ENCODE peak calls at places on chromosome 6, in eight cellular contexts. C is HL-60; K is glomerular endothelial cell; N is T-cell; H is A549; M is stimulated activated naive B cell treated with anti-CD40 and anti-IgM and Interleukin-4, amounts not matched to agents 10 μg/mL and 1 μg/mL and 100 μg/mL, for 72 hours; B is heart left ventricle; L is tibial artery. S is an unnamed sample.

GRCh38 chr6:135627092-135627715 is 129.7 kb upstream of the AHI1 start:
- DNase-seq in C (no peak), K (no peak), H (peak; percentile 12), M (no peak), N (no peak), B (no peak), L (no peak), S (no peak)

GRCh38 chr6:71855406-71855805 is 30.9 kb upstream of the RIMS1 start:
- DNase-seq in L (no peak), B (no peak), N (no peak), K (no peak), H (no peak), C (no peak), M (no peak), S (no peak)

GRCh38 chr6:141963543-141964295 is 169.0 kb upstream of the GJE1 start:
- DNase-seq in L (no peak), K (no peak), C (no peak), B (no peak), M (no peak), H (no peak), N (no peak), S (no peak)

GRCh38 chr6:11729083-11729482 is 49.5 kb downstream of the ADTRP start:
- DNase-seq in N (peak; percentile 56), L (no peak), K (no peak), M (no peak), C (no peak), B (no peak), H (no peak), S (no peak)

GRCh38 chr6:144259988-144260387 is 25.1 kb upstream of the UTRN start:
- DNase-seq in M (no peak), B (no peak), N (no peak), K (no peak), H (no peak), L (no peak), C (no peak), S (no peak)

GRCh38 chr6:81612136-81612535 is 140.3 kb downstream of the TENT5A start:
- DNase-seq in H (no peak), M (no peak), K (no peak), B (no peak), L (no peak), N (no peak), C (no peak), S (no peak)

GRCh38 chr6:14544689-14545088 is 427.1 kb downstream of the CD83 start:
- DNase-seq in C (no peak), B (no peak), K (no peak), N (no peak), L (no peak), H (no peak), M (no peak), S (no peak)

GRCh38 chr6:148044261-148044731 is 298.3 kb upstream of the SASH1 start:
- DNase-seq in B (no peak), C (no peak), N (no peak), K (no peak), M (no peak), L (no peak), H (no peak), S (no peak)

GRCh38 chr6:158737710-158738615 is 81.2 kb downstream of the EZR start:
- DNase-seq in C (peak; percentile 18), M (no peak), H (peak; percentile 47), K (no peak), L (no peak), N (no peak), B (no peak), S (no peak)

GRCh38 chr6:149960488-149960887 is 3.3 kb upstream of the ULBP1 start:
- DNase-seq in H (no peak), L (no peak), K (no peak), B (no peak), M (no peak), C (no peak), N (no peak), S (no peak)

GRCh38 chr6:157464653-157465535 is 83.9 kb downstream of the ZDHHC14 start:
- DNase-seq in M (peak; percentile 73), L (no peak), H (no peak), N (no peak), B (no peak), C (no peak), K (no peak), S (no peak)

GRCh38 chr6:11197175-11197535 is 35.3 kb downstream of the NEDD9 start:
- DNase-seq in N (no peak), K (no peak), M (no peak), B (no peak), L (no peak), H (no peak), C (no peak), S (no peak)

GRCh38 chr6:7073810-7074525 is 33.8 kb upstream of the RREB1 start:
- DNase-seq in C (peak; percentile 64), N (peak; percentile 74), M (peak; percentile 73), L (peak; percentile 55), K (no peak), B (peak; percentile 33), H (no peak), S (no peak)

S was measured in pulmonary artery endothelial cell.